ENCODE peak calls at places on chromosomes 16 and 17, in nine cellular contexts. L is lower leg skin, O is neural crest cell, M is Calu3, S is endothelial cell, P is GM06990, R is cardiac fibroblast, I is spleen, U is HFFc6. T is an unnamed sample.

GRCh38 chr16:52573365-52574104 is 26.6 kb upstream of the TOX3 start:
- DNase-seq in L (no peak), O (no peak), M (peak), S (no peak), P (no peak), R (no peak), I (no peak), U (no peak), T (no peak)

GRCh38 chr17:67995568-67996191 is 589 bp downstream of the C17orf58 start:
- DNase-seq in L (peak), O (no peak), M (no peak), S (peak), P (no peak), R (peak), I (peak), U (no peak), T (no peak)

GRCh38 chr16:29813644-29814562 is 1.9 kb downstream of the PRRT2 start:
- DNase-seq in L (no peak), O (no peak), M (no peak), S (no peak), P (no peak), R (no peak), I (peak), U (no peak), T (no peak)

GRCh38 chr16:53714080-53715050 is 10.4 kb downstream of the FTO start:
- DNase-seq in L (no peak), O (no peak), M (no peak), S (no peak), P (no peak), R (peak), I (no peak), U (no peak), T (no peak)

GRCh38 chr17:41284546-41284945 is 9.0 kb downstream of the KRTAP9-7 start:
- DNase-seq in L (no peak), O (no peak), M (no peak), S (no peak), P (no peak), R (no peak), I (no peak), U (peak), T (no peak)

GRCh38 chr17:12665263-12666210 is at the start of gene MYOCD:
- DNase-seq in L (no peak), O (peak), M (peak), S (peak), P (peak), R (no peak), I (no peak), U (peak), T (no peak)

GRCh38 chr16:88804552-88805339 is 1.2 kb downstream of the CDT1 start:
- DNase-seq in L (peak), O (no peak), M (peak), S (peak), P (peak), R (no peak), I (peak), U (no peak), T (no peak)

GRCh38 chr17:55441544-55441943 is 19.9 kb upstream of the MMD start:
- DNase-seq in L (no peak), O (no peak), M (no peak), S (no peak), P (no peak), R (no peak), I (no peak), U (no peak), T (no peak)

GRCh38 chr17:68749742-68750562 is 148.8 kb upstream of the FAM20A start:
- DNase-seq in L (no peak), O (no peak), M (no peak), S (no peak), P (no peak), R (peak), I (no peak), U (no peak), T (no peak)

GRCh38 chr16:80142276-80142675 is 398.5 kb upstream of the DYNLRB2 start:
- DNase-seq in L (no peak), O (no peak), M (no peak), S (no peak), P (no peak), R (no peak), I (no peak), U (no peak), T (no peak)

GRCh38 chr16:26644912-26645543 is 421.7 kb upstream of the C16orf82 start:
- DNase-seq in L (no peak), O (no peak), M (no peak), S (no peak), P (no peak), R (no peak), I (no peak), U (no peak), T (no peak)

GRCh38 chr17:58120195-58120822 is 27.9 kb upstream of the OR4D1 start:
- DNase-seq in L (no peak), O (peak), M (peak), S (peak), P (no peak), R (peak), I (no peak), U (peak), T (no peak)

GRCh38 chr17:50620848-50621247 is 13.8 kb upstream of the ABCC3 start:
- DNase-seq in L (no peak), O (no peak), M (no peak), S (peak), P (no peak), R (no peak), I (no peak), U (no peak), T (no peak)

GRCh38 chr17:921161-921560 is 58.4 kb downstream of the NXN start:
- DNase-seq in L (no peak), O (no peak), M (no peak), S (no peak), P (no peak), R (peak), I (peak), U (no peak), T (no peak)

GRCh38 chr16:88345031-88345942 is 37.5 kb upstream of the ZNF469 start:
- DNase-seq in L (no peak), O (no peak), M (no peak), S (no peak), P (no peak), R (no peak), I (no peak), U (no peak), T (no peak)

GRCh38 chr17:57694051-57694450 is 51.0 kb downstream of the CCDC182 start:
- DNase-seq in L (no peak), O (no peak), M (no peak), S (no peak), P (no peak), R (no peak), I (no peak), U (no peak), T (no peak)

GRCh38 chr17:3510090-3510489 is 34.3 kb downstream of the ASPA start:
- DNase-seq in L (peak), O (no peak), M (no peak), S (no peak), P (no peak), R (no peak), I (no peak), U (no peak), T (no peak)

GRCh38 chr17:81513669-81514484 is 1.3 kb upstream of the ACTG1 start:
- DNase-seq in L (peak), O (peak), M (peak), S (peak), P (peak), R (peak), I (peak), U (peak), T (no peak)

GRCh38 chr17:59572301-59572924 is 7.0 kb downstream of the DHX40 start:
- DNase-seq in L (no peak), O (no peak), M (no peak), S (no peak), P (peak), R (peak), I (no peak), U (no peak), T (no peak)

GRCh38 chr16:12231666-12232065 is 255.1 kb downstream of the SNX29 start:
- DNase-seq in L (no peak), O (no peak), M (no peak), S (no peak), P (no peak), R (no peak), I (no peak), U (peak), T (no peak)

GRCh38 chr17:58564971-58565370 is 50.5 kb upstream of the MTMR4 start:
- DNase-seq in L (no peak), O (no peak), M (no peak), S (no peak), P (no peak), R (no peak), I (no peak), U (no peak), T (no peak)

GRCh38 chr17:72754513-72754912 is 338.0 kb downstream of the SLC39A11 start:
- DNase-seq in L (no peak), O (no peak), M (no peak), S (no peak), P (no peak), R (no peak), I (no peak), U (no peak), T (no peak)

GRCh38 chr17:73595068-73595865 is 49.0 kb downstream of the SDK2 start:
- DNase-seq in L (no peak), O (peak), M (peak), S (peak), P (no peak), R (no peak), I (peak), U (no peak), T (no peak)

GRCh38 chr17:72079700-72080099 is 41.1 kb upstream of the SOX9 start:
- DNase-seq in L (no peak), O (no peak), M (no peak), S (no peak), P (no peak), R (no peak), I (no peak), U (no peak), T (no peak)

GRCh38 chr16:88669986-88670385 is 7.1 kb upstream of the MVD start:
- DNase-seq in L (no peak), O (no peak), M (no peak), S (no peak), P (no peak), R (no peak), I (no peak), U (no peak), T (no peak)

GRCh38 chr17:64170286-64170685 is 40.3 kb upstream of the ERN1 start:
- DNase-seq in L (no peak), O (no peak), M (no peak), S (no peak), P (no peak), R (no peak), I (no peak), U (no peak), T (no peak)

GRCh38 chr17:64174686-64175456 is 44.9 kb upstream of the ERN1 start:
- DNase-seq in L (no peak), O (no peak), M (no peak), S (no peak), P (no peak), R (peak), I (no peak), U (peak), T (no peak)

GRCh38 chr17:64173646-64174045 is 43.7 kb upstream of the ERN1 start:
- DNase-seq in L (no peak), O (no peak), M (no peak), S (no peak), P (no peak), R (no peak), I (no peak), U (no peak), T (no peak)

GRCh38 chr17:64171041-64171440 is 41.1 kb upstream of the ERN1 start:
- DNase-seq in L (no peak), O (no peak), M (no peak), S (no peak), P (no peak), R (peak), I (no peak), U (no peak), T (no peak)

GRCh38 chr17:64172510-64172909 is 42.6 kb upstream of the ERN1 start:
- DNase-seq in L (no peak), O (no peak), M (no peak), S (no peak), P (no peak), R (no peak), I (no peak), U (no peak), T (no peak)
- TF ChIP-seq CTCF in L (no peak), O (no peak), M (no peak), S (no peak), P (no peak), R (no peak), I (peak), U (no peak), T (no peak)

GRCh38 chr17:75625813-75626486 is 7.3 kb upstream of the SMIM5 start:
- DNase-seq in L (no peak), O (peak), M (peak), S (peak), P (no peak), R (peak), I (no peak), U (no peak), T (no peak)
- TF ChIP-seq CTCF in L (no peak), O (peak), M (peak), S (peak), P (peak), R (peak), I (peak), U (peak), T (no peak)

GRCh38 chr17:45306623-45307022 is 10.2 kb downstream of the MAP3K14 start:
- DNase-seq in L (no peak), O (no peak), M (no peak), S (no peak), P (no peak), R (no peak), I (no peak), U (no peak), T (no peak)
- TF ChIP-seq CTCF in L (no peak), O (peak), M (no peak), S (no peak), P (peak), R (no peak), I (no peak), U (peak), T (no peak)

GRCh38 chr16:81265658-81266451 is 27.4 kb downstream of the BCO1 start:
- DNase-seq in L (no peak), O (no peak), M (no peak), S (no peak), P (no peak), R (peak), I (no peak), U (no peak), T (no peak)

GRCh38 chr16:81264386-81264785 is 25.9 kb downstream of the BCO1 start:
- DNase-seq in L (no peak), O (no peak), M (no peak), S (no peak), P (no peak), R (no peak), I (no peak), U (no peak), T (no peak)

GRCh38 chr16:81261049-81261648 is 22.7 kb downstream of the BCO1 start:
- DNase-seq in L (no peak), O (no peak), M (peak), S (peak), P (no peak), R (no peak), I (no peak), U (no peak), T (no peak)

GRCh38 chr16:81265052-81265451 is 26.6 kb downstream of the BCO1 start:
- DNase-seq in L (no peak), O (no peak), M (no peak), S (no peak), P (no peak), R (no peak), I (no peak), U (no peak), T (no peak)

GRCh38 chr16:81263470-81264200 is 25.1 kb downstream of the BCO1 start:
- DNase-seq in L (no peak), O (no peak), M (no peak), S (no peak), P (no peak), R (peak), I (no peak), U (peak), T (no peak)
- TF ChIP-seq CTCF in L (no peak), O (no peak), M (no peak), S (no peak), P (peak), R (peak), I (no peak), U (peak), T (no peak)

DNA sequence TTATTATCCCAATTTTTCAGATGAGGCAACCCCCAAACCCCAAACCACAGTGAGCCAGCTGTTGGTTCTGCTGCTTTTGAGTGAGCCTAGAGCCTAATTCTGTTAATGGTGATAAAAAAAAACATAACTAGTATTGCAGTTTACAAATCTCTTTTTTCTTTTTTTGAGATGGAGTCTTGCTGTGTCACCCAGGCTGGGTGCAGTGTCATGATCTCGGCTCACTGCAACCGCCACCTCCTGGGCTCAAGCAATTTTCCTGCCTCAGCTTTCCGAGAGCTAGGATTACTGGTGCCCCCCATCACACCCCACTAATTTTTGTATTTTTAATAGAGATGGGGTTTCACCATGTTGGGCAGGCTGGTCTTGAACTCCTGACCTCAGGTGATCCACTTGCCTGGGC is 3.1 kb downstream of the WNT9B start:
- DNase-seq in L (no peak), O (no peak), M (no peak), S (no peak), P (no peak), R (no peak), I (peak), U (no peak), T (no peak)
- TF ChIP-seq CTCF in L (no peak), O (no peak), M (no peak), S (no peak), P (no peak), R (no peak), I (no peak), U (no peak), T (no peak)

DNA sequence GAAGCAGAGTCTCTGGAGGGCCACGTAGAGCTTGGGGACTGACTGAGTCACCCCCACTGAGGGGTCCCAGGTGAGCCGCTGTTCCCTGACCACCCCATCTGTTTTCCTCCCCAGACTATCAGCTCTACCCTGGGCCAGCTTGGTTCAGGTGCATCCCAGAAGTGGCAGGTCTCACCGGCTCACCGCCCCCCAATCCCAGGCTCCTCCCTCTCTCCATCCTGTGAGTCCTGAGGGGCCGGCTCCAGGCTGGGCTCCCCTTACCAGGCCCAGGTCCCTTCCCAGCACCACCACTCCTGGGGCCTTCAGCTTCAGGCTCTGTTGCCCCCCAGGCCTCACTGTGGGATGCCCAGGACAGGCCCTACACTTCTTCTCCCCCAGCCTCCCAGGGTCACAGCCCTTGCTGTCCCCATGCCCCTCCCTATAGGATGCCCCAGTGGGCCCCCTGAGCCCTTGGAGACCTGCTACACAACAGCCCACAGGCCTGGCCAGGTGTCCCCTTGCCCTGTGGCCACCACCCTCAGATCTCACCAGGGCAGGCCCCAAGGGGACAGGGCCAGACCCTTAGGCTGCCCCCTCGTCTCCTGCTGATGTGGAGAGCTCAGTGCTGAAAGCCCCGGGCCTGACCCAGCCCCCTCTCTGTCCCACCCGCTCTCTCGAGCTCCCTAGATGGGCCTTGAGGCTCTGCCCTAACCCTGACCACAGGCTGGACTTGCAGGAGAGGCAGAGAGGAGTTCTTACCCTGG is 40.4 kb downstream of the TNFRSF13B start:
- DNase-seq in L (no peak), O (no peak), M (no peak), S (no peak), P (no peak), R (no peak), I (peak), U (no peak), T (no peak)
- TF ChIP-seq CTCF in L (no peak), O (no peak), M (no peak), S (no peak), P (no peak), R (no peak), I (no peak), U (no peak), T (no peak)

GRCh38 chr16:17304124-17304813 is 166.5 kb downstream of the XYLT1 start:
- DNase-seq in L (no peak), O (no peak), M (peak), S (no peak), P (no peak), R (no peak), I (no peak), U (no peak), T (no peak)

GRCh38 chr16:17305694-17306093 is 165.1 kb downstream of the XYLT1 start:
- DNase-seq in L (no peak), O (no peak), M (peak), S (no peak), P (peak), R (no peak), I (no peak), U (no peak), T (no peak)

GRCh38 chr16:17307501-17307900 is 163.3 kb downstream of the XYLT1 start:
- DNase-seq in L (no peak), O (no peak), M (no peak), S (no peak), P (no peak), R (no peak), I (no peak), U (no peak), T (no peak)

GRCh38 chr16:17304814-17305169 is 166.0 kb downstream of the XYLT1 start:
- DNase-seq in L (no peak), O (no peak), M (no peak), S (no peak), P (no peak), R (peak), I (no peak), U (no peak), T (no peak)

GRCh38 chr16:17306745-17307144 is 164.0 kb downstream of the XYLT1 start:
- DNase-seq in L (no peak), O (no peak), M (no peak), S (no peak), P (no peak), R (no peak), I (no peak), U (no peak), T (no peak)
- TF ChIP-seq CTCF in L (no peak), O (no peak), M (no peak), S (no peak), P (no peak), R (no peak), I (no peak), U (no peak), T (no peak)

GRCh38 chr17:63113167-63113566 is 147.1 kb downstream of the TANC2 start:
- DNase-seq in L (no peak), O (no peak), M (no peak), S (no peak), P (no peak), R (peak), I (no peak), U (no peak), T (no peak)
- TF ChIP-seq CTCF in L (no peak), O (peak), M (no peak), S (no peak), P (peak), R (peak), I (no peak), U (peak), T (no peak)

GRCh38 chr16:27671410-27671809 is 121.5 kb downstream of the KATNIP start:
- DNase-seq in L (no peak), O (no peak), M (no peak), S (no peak), P (no peak), R (no peak), I (no peak), U (no peak), T (no peak)
- TF ChIP-seq CTCF in L (no peak), O (no peak), M (no peak), S (no peak), P (no peak), R (no peak), I (no peak), U (no peak), T (no peak)